ENCODE peak calls at places on chromosomes 5 and 9, in four cellular contexts. Z, T, Y and Q are unnamed samples.

GRCh38 chr5:122751293-122751753 is 23.6 kb upstream of the SNX2 start:
- DNase-seq in Z (no peak), T (no peak), Y (no peak), Q (no peak)

GRCh38 chr5:110932755-110933488 is 138.6 kb upstream of the TSLP start:
- DNase-seq in Z (no peak), T (no peak), Y (no peak), Q (no peak)

GRCh38 chr9:129283705-129284606 is 105.9 kb upstream of the IER5L start:
- DNase-seq in Z (no peak), T (no peak), Y (no peak), Q (peak)

GRCh38 chr5:168110384-168110783 is 181.1 kb upstream of the WWC1 start:
- DNase-seq in Z (no peak), T (no peak), Y (no peak), Q (no peak)

GRCh38 chr9:96022445-96023031 is 147.0 kb downstream of the ERCC6L2 start:
- DNase-seq in Z (peak), T (peak), Y (peak), Q (no peak)

GRCh38 chr5:115050860-115051259 is 118.8 kb downstream of the TRIM36 start:
- DNase-seq in Z (no peak), T (no peak), Y (no peak), Q (no peak)

GRCh38 chr9:116336133-116336862 is 182.7 kb downstream of the PAPPA start:
- DNase-seq in Z (no peak), T (no peak), Y (no peak), Q (no peak)

GRCh38 chr9:28999806-29000205 is 1426.5 kb upstream of the C9orf72 start:
- DNase-seq in Z (no peak), T (no peak), Y (no peak), Q (no peak)

GRCh38 chr5:31113101-31113500 is 80.4 kb upstream of the CDH6 start:
- DNase-seq in Z (no peak), T (no peak), Y (no peak), Q (no peak)

GRCh38 chr9:93480728-93481324 is 27.4 kb upstream of the FAM120AOS start:
- DNase-seq in Z (no peak), T (no peak), Y (no peak), Q (no peak)

GRCh38 chr9:108160705-108161233 is 671.2 kb upstream of the KLF4 start:
- DNase-seq in Z (no peak), T (no peak), Y (no peak), Q (peak)

GRCh38 chr5:6540111-6540830 is 91.6 kb downstream of the UBE2QL1 start:
- DNase-seq in Z (no peak), T (no peak), Y (no peak), Q (no peak)

GRCh38 chr9:131382850-131383729 is 10.8 kb upstream of the PRRC2B start:
- DNase-seq in Z (peak), T (peak), Y (no peak), Q (peak)

GRCh38 chr5:140713562-140714094 is 13.4 kb downstream of the ZMAT2 start:
- DNase-seq in Z (no peak), T (no peak), Y (no peak), Q (no peak)

GRCh38 chr9:34651876-34652602 is at the start of gene IL11RA:
- DNase-seq in Z (no peak), T (peak), Y (peak), Q (peak)

GRCh38 chr5:168104811-168105481 is 186.5 kb upstream of the WWC1 start:
- DNase-seq in Z (no peak), T (no peak), Y (no peak), Q (no peak)

GRCh38 chr5:39005566-39006232 is 68.5 kb downstream of the RICTOR start:
- DNase-seq in Z (no peak), T (no peak), Y (no peak), Q (no peak)

GRCh38 chr5:154664869-154665268 is 90.3 kb upstream of the LARP1 start:
- DNase-seq in Z (no peak), T (no peak), Y (no peak), Q (no peak)

GRCh38 chr5:32000726-32001125 is 173.4 kb downstream of the GOLPH3 start:
- DNase-seq in Z (no peak), T (no peak), Y (no peak), Q (no peak)